ENCODE peak calls at places on chromosomes 3 and 15, in six cellular contexts. M is tibial artery, W is left ventricle myocardium inferior, U is suprapubic skin, S is mesendoderm, C is A673. V is an unnamed sample.

GRCh38 chr3:81048058-81048665 is 713.3 kb downstream of the GBE1 start:
- DNase-seq in M (no peak), W (no peak), U (no peak), S (no peak), C (no peak), V (no peak)

GRCh38 chr3:15428539-15428938 is 1.1 kb downstream of the EAF1 start:
- DNase-seq in M (no peak), W (no peak), U (no peak), S (peak), C (no peak), V (no peak)

GRCh38 chr15:48856947-48857346 is 21.0 kb upstream of the EID1 start:
- DNase-seq in M (no peak), W (no peak), U (no peak), S (peak), C (no peak), V (no peak)

GRCh38 chr15:78598348-78598747 is 22.4 kb downstream of the CHRNA3 start:
- DNase-seq in M (no peak), W (no peak), U (no peak), S (no peak), C (no peak), V (no peak)

GRCh38 chr3:174822320-174822719 is 36.8 kb upstream of the NAALADL2 start:
- DNase-seq in M (no peak), W (no peak), U (no peak), S (no peak), C (no peak), V (no peak)

GRCh38 chr3:112531358-112531781 is 30.4 kb downstream of the ATG3 start:
- DNase-seq in M (no peak), W (no peak), U (no peak), S (peak), C (peak), V (no peak)

GRCh38 chr3:8095724-8096123 is 405.9 kb upstream of the LMCD1 start:
- DNase-seq in M (no peak), W (no peak), U (no peak), S (peak), C (peak), V (no peak)

GRCh38 chr15:74294010-74294409 is 57.9 kb downstream of the CCDC33 start:
- DNase-seq in M (no peak), W (no peak), U (no peak), S (no peak), C (no peak), V (no peak)

GRCh38 chr3:99966657-99967420 is 147.5 kb downstream of the FILIP1L start:
- DNase-seq in M (peak), W (no peak), U (no peak), S (no peak), C (no peak), V (no peak)

GRCh38 chr3:149527531-149528343 is 53.2 kb downstream of the TM4SF4 start:
- DNase-seq in M (peak), W (no peak), U (no peak), S (peak), C (peak), V (no peak)

GRCh38 chr15:52102468-52102867 is 10.1 kb downstream of the BCL2L10 start:
- DNase-seq in M (no peak), W (no peak), U (no peak), S (peak), C (no peak), V (no peak)

GRCh38 chr15:60062826-60063225 is 58.7 kb downstream of the FOXB1 start:
- DNase-seq in M (no peak), W (no peak), U (no peak), S (no peak), C (no peak), V (no peak)

GRCh38 chr3:18351823-18352744 is 73.1 kb downstream of the SATB1 start:
- DNase-seq in M (no peak), W (no peak), U (no peak), S (no peak), C (no peak), V (no peak)

GRCh38 chr3:24119321-24119751 is 174.2 kb downstream of the NR1D2 start:
- DNase-seq in M (no peak), W (no peak), U (no peak), S (no peak), C (no peak), V (no peak)

GRCh38 chr3:15427981-15428380 is 583 bp downstream of the EAF1 start:
- DNase-seq in M (no peak), W (no peak), U (no peak), S (peak), C (peak), V (no peak)

GRCh38 chr3:31250116-31250813 is 282.5 kb upstream of the STT3B start:
- DNase-seq in M (no peak), W (no peak), U (no peak), S (peak), C (no peak), V (no peak)

DNA sequence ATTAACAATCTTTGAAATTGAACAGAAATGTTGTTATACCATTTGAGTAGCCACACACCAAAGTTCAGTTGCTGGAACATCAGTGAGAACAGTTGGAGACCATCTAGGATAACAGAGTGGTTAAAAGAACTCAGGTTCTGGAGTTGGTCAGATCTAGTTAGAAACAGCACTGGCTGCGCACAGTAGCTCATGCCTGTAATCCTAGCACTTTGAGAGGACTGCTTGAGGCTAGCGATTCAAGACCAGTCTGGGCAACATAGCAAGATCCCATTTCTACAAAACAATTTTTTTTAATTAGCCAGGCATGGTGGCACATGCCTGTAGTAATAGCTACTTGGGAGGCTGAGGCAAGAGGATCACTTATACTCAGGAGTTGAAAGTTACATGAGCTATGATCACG is 7.6 kb upstream of the PKM start:
- DNase-seq in M (no peak), W (no peak), U (no peak), S (no peak), C (no peak), V (no peak)
- H3K27ac ChIP-seq in M (no peak), W (no peak), U (no peak), S (no peak), C (no peak), V (no peak)

GRCh38 chr3:141660598-141660947 is 77.5 kb upstream of the RNF7 start:
- DNase-seq in M (no peak), W (no peak), U (no peak), S (no peak), C (no peak), V (no peak)

GRCh38 chr3:141661229-141662196 is 76.6 kb upstream of the RNF7 start:
- DNase-seq in M (no peak), W (no peak), U (no peak), S (no peak), C (no peak), V (no peak)

GRCh38 chr3:141656771-141657170 is 81.3 kb upstream of the RNF7 start:
- DNase-seq in M (no peak), W (no peak), U (no peak), S (peak), C (peak), V (no peak)

GRCh38 chr3:141663993-141664392 is 74.1 kb upstream of the RNF7 start:
- DNase-seq in M (no peak), W (no peak), U (no peak), S (peak), C (no peak), V (no peak)

GRCh38 chr3:141659821-141660597 is 78.1 kb upstream of the RNF7 start:
- DNase-seq in M (peak), W (peak), U (peak), S (peak), C (peak), V (peak)
- H3K4me3 ChIP-seq in M (peak), W (peak), U (peak), S (peak), C (peak), V (peak)

GRCh38 chr3:141402476-141403171 is 34.3 kb downstream of the ZBTB38 start:
- DNase-seq in M (peak), W (peak), U (peak), S (peak), C (peak), V (peak)
- H3K27ac ChIP-seq in M (peak), W (peak), U (peak), S (peak), C (peak), V (peak)

GRCh38 chr15:83379574-83379973 is 67.6 kb upstream of the SH3GL3 start:
- DNase-seq in M (no peak), W (no peak), U (peak), S (peak), C (no peak), V (no peak)

GRCh38 chr15:83380682-83381081 is 66.5 kb upstream of the SH3GL3 start:
- DNase-seq in M (no peak), W (peak), U (no peak), S (peak), C (peak), V (peak)

GRCh38 chr15:83380026-83380425 is 67.1 kb upstream of the SH3GL3 start:
- DNase-seq in M (no peak), W (no peak), U (peak), S (no peak), C (no peak), V (no peak)

GRCh38 chr15:83378921-83379561 is 68.1 kb upstream of the SH3GL3 start:
- DNase-seq in M (no peak), W (no peak), U (peak), S (peak), C (no peak), V (no peak)
- H3K4me3 ChIP-seq in M (no peak), W (peak), U (peak), S (peak), C (no peak), V (no peak)

GRCh38 chr3:108184824-108185223 is 37.4 kb downstream of the IFT57 start:
- DNase-seq in M (no peak), W (no peak), U (no peak), S (no peak), C (no peak), V (no peak)

GRCh38 chr3:108185536-108185935 is 36.7 kb downstream of the IFT57 start:
- DNase-seq in M (no peak), W (no peak), U (no peak), S (no peak), C (peak), V (no peak)

GRCh38 chr3:108189477-108189876 is 32.7 kb downstream of the IFT57 start:
- DNase-seq in M (no peak), W (no peak), U (no peak), S (no peak), C (no peak), V (no peak)

GRCh38 chr3:108190346-108190745 is 31.9 kb downstream of the IFT57 start:
- DNase-seq in M (no peak), W (no peak), U (no peak), S (no peak), C (peak), V (no peak)
- H3K27ac ChIP-seq in M (no peak), W (no peak), U (no peak), S (no peak), C (no peak), V (no peak)

GRCh38 chr3:136752327-136753111 is at the start of gene STAG1:
- DNase-seq in M (peak), W (peak), U (peak), S (peak), C (peak), V (peak)
- H3K4me3 ChIP-seq in M (peak), W (peak), U (peak), S (peak), C (peak), V (peak)

DNA sequence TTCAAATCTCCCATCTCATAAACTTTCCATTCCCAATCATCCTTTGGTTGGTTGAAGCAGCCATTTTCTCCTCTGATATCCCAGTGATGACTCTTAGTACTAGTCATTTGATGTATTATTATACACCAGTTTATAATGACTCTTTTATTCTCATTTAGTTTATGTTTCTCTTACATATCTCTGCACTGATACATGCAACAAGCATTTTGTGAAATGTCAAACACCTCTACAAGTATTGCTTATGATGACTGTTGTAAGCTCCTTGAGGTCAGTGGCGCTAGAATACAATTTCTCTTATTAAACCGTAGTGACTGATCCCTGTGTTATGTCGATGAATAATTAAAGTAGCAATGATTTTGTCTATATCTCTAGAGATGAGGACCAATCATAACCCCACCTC is 398.5 kb upstream of the TBL1XR1 start:
- DNase-seq in M (no peak), W (no peak), U (no peak), S (no peak), C (no peak), V (no peak)
- H3K27ac ChIP-seq in M (peak), W (no peak), U (peak), S (no peak), C (no peak), V (no peak)

GRCh38 chr3:192573240-192573639 is 154.1 kb downstream of the FGF12 start:
- DNase-seq in M (no peak), W (no peak), U (no peak), S (no peak), C (no peak), V (no peak)

GRCh38 chr3:192570315-192570714 is 157.0 kb downstream of the FGF12 start:
- DNase-seq in M (no peak), W (no peak), U (no peak), S (no peak), C (no peak), V (no peak)

GRCh38 chr3:192566706-192567290 is 160.5 kb downstream of the FGF12 start:
- DNase-seq in M (peak), W (peak), U (peak), S (peak), C (peak), V (peak)

GRCh38 chr3:192570757-192571156 is 156.6 kb downstream of the FGF12 start:
- DNase-seq in M (no peak), W (no peak), U (no peak), S (no peak), C (peak), V (peak)

DNA sequence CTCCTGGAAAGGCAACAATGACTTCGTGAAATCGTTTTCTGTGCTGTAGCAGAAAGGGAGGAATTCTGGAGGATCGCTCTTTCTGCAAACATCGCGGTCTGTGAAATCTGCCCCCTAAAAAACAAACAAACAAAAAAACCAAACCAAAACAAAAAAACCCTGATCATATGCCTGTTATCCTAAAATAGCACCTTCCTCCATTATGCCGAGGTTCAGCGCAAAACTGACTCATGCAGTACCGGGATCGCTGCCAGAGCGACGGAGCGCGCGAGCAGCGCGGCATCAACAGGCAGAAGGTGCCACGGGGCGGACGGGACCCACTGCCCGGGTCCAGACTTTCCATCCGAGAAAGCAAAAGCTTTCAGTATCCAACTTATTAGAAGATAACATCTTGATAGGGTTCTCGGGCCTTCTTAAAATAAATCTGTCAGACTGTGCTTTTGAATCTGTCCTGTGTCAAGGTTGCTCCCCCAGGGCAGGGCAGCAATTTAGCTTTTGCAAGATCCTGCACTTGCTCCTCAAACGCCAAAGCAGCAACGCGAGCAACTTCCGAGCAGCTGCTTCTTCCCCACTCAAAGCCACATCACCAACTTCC is 156.0 kb downstream of the FGF12 start:
- DNase-seq in M (peak), W (peak), U (no peak), S (no peak), C (peak), V (peak)
- H3K4me3 ChIP-seq in M (peak), W (peak), U (peak), S (no peak), C (peak), V (peak)

DNA sequence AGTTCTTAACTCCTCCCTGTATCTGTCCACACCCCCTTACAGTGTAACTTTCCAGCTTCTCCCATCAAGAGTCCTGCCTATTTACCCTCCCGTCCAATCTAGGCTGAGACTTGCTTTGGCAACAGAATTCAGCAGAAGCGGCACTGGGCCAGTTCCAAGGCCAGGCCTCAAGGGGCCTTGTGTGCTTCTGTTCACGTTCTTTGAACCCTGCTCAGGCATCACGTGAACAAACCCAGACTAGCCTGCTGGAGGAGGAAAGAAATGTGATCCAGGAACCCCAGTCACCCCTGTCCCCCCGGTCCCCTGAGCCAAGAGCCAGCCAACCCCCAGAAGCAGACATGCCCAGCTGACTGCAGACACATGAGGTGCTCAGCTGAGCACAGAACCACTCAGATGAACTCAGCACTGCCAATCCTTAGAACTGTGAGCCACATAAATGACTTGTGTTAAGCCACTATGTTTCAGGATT is 76.1 kb upstream of the DCLK3 start:
- DNase-seq in M (no peak), W (peak), U (no peak), S (no peak), C (no peak), V (peak)
- H3K27ac ChIP-seq in M (no peak), W (no peak), U (no peak), S (no peak), C (no peak), V (no peak)

V was measured in heart right ventricle.